ENCODE peak calls at places on chromosomes 12 and 14, in five cellular contexts. G is left cardiac atrium; J is left ventricle myocardium superior; T is memory B cell; S is activated CD8-positive, alpha-beta memory T cell treated with anti-CD3 and anti-CD28 coated beads, Interleukin-2, amount 10 ng/mL, durations not matched to agents 7 days and 5 days. A is an unnamed sample.

GRCh38 chr14:49931523-49931922 is 38.6 kb downstream of the ARF6 start:
- ATAC-seq in G (no peak), J (no peak), T (no peak), S (no peak), A (no peak)

GRCh38 chr12:111411187-111411764 is 5.6 kb downstream of the SH2B3 start:
- ATAC-seq in G (no peak), J (peak; percentile 17), T (no peak), S (no peak), A (peak; percentile 51)

GRCh38 chr14:47040490-47040889 is 388.9 kb upstream of the RPL10L start:
- ATAC-seq in G (no peak), J (no peak), T (no peak), S (no peak), A (no peak)

GRCh38 chr12:59322473-59322872 is 273.4 kb upstream of the SLC16A7 start:
- ATAC-seq in G (peak; percentile 23), J (no peak), T (no peak), S (no peak), A (no peak)

GRCh38 chr12:22668441-22668840 is 43.5 kb downstream of the ETNK1 start:
- ATAC-seq in G (no peak), J (no peak), T (no peak), S (no peak), A (no peak)

GRCh38 chr12:54526800-54527630 is 22.4 kb upstream of the PDE1B start:
- ATAC-seq in G (no peak), J (peak; percentile 24), T (no peak), S (no peak), A (no peak)

GRCh38 chr12:67348683-67349082 is 79.5 kb downstream of the CAND1 start:
- ATAC-seq in G (no peak), J (no peak), T (no peak), S (no peak), A (no peak)

GRCh38 chr12:48029811-48030650 is 25.8 kb upstream of the COL2A1 start:
- ATAC-seq in G (no peak), J (peak; percentile 40), T (no peak), S (no peak), A (no peak)

GRCh38 chr12:112971248-112971647 is 7.1 kb upstream of the OAS2 start:
- ATAC-seq in G (peak; percentile 53), J (peak; percentile 57), T (no peak), S (no peak), A (no peak)

GRCh38 chr14:77991128-77991772 is 178.9 kb upstream of the NRXN3 start:
- ATAC-seq in G (no peak), J (no peak), T (no peak), S (no peak), A (no peak)

GRCh38 chr12:50933459-50934124 is 18.8 kb upstream of the HIGD1C start:
- ATAC-seq in G (no peak), J (peak; percentile 18), T (no peak), S (no peak), A (no peak)

GRCh38 chr14:89013698-89014569 is 189.5 kb downstream of the TTC8 start:
- ATAC-seq in G (no peak), J (no peak), T (no peak), S (no peak), A (no peak)

GRCh38 chr12:31578632-31579031 is 12.3 kb downstream of the DENND5B start:
- ATAC-seq in G (peak; percentile 59), J (peak; percentile 73), T (no peak), S (no peak), A (no peak)

GRCh38 chr12:104499668-104500328 is 43.0 kb downstream of the CHST11 start:
- ATAC-seq in G (no peak), J (no peak), T (no peak), S (no peak), A (no peak)

GRCh38 chr12:102513739-102514138 is 33.4 kb upstream of the IGF1 start:
- ATAC-seq in G (no peak), J (no peak), T (no peak), S (no peak), A (no peak)

GRCh38 chr14:70013269-70013873 is 134.2 kb downstream of the SMOC1 start:
- ATAC-seq in G (no peak), J (no peak), T (no peak), S (no peak), A (peak; percentile 39)

GRCh38 chr14:40850191-40850590 is 756.5 kb upstream of the LRFN5 start:
- ATAC-seq in G (no peak), J (no peak), T (no peak), S (no peak), A (no peak)

GRCh38 chr12:26268841-26269553 is 73.6 kb downstream of the SSPN start:
- ATAC-seq in G (no peak), J (no peak), T (no peak), S (no peak), A (no peak)

GRCh38 chr14:104138098-104138890 is at the start of gene KIF26A:
- ATAC-seq in G (peak; percentile 54), J (peak; percentile 74), T (peak; percentile 33), S (peak; percentile 31), A (peak; percentile 53)

GRCh38 chr14:71061458-71061857 is 154.2 kb downstream of the PCNX1 start:
- ATAC-seq in G (no peak), J (no peak), T (no peak), S (no peak), A (no peak)

GRCh38 chr12:111093428-111094142 is 173.2 kb upstream of the MYL2 start:
- ATAC-seq in G (no peak), J (no peak), T (peak; percentile 95), S (no peak), A (peak; percentile 52)

A was measured in activated T-helper 17 cell treated with anti-CD3 and anti-CD28 coated beads, Interleukin-2, amount 50 U/mL, for 72 hours.